ENCODE peak calls at places on chromosomes 3 and 15, in seven cellular contexts. One of them, this sample, is unnamed.

GRCh38 chr3:15011174-15011573 is 53.9 kb downstream of the MRPS25 start:
- DNase-seq in NCI-H1105: no peak
- DNase-seq in CD4-positive, alpha-beta T cell: no peak
- DNase-seq in HuH-7: no peak
- DNase-seq in RWPE1: no peak
- DNase-seq in endothelial cell of umbilical vein: no peak
- DNase-seq in NCI-H1092 treated with DMSO at 0.1 percent for 48 hours: no peak
- DNase-seq in this sample: peak; percentile 7

GRCh38 chr3:106204160-106204868 is 335.5 kb upstream of the CBLB start:
- DNase-seq in NCI-H1105: no peak
- DNase-seq in CD4-positive, alpha-beta T cell: no peak
- DNase-seq in HuH-7: no peak
- DNase-seq in RWPE1: no peak
- DNase-seq in endothelial cell of umbilical vein: no peak
- DNase-seq in NCI-H1092 treated with DMSO at 0.1 percent for 48 hours: no peak
- DNase-seq in this sample: no peak

GRCh38 chr3:173743512-173743911 is 346.0 kb downstream of the NLGN1 start:
- DNase-seq in NCI-H1105: no peak
- DNase-seq in CD4-positive, alpha-beta T cell: no peak
- DNase-seq in HuH-7: no peak
- DNase-seq in RWPE1: no peak
- DNase-seq in endothelial cell of umbilical vein: peak; percentile 32
- DNase-seq in NCI-H1092 treated with DMSO at 0.1 percent for 48 hours: no peak
- DNase-seq in this sample: no peak

GRCh38 chr3:62365311-62366092 is 7.8 kb downstream of the FEZF2 start:
- DNase-seq in NCI-H1105: no peak
- DNase-seq in CD4-positive, alpha-beta T cell: no peak
- DNase-seq in HuH-7: no peak
- DNase-seq in RWPE1: no peak
- DNase-seq in endothelial cell of umbilical vein: no peak
- DNase-seq in NCI-H1092 treated with DMSO at 0.1 percent for 48 hours: no peak
- DNase-seq in this sample: no peak

GRCh38 chr3:22372292-22372949 is 621.4 kb upstream of the ZNF385D start:
- DNase-seq in NCI-H1105: no peak
- DNase-seq in CD4-positive, alpha-beta T cell: no peak
- DNase-seq in HuH-7: no peak
- DNase-seq in RWPE1: no peak
- DNase-seq in endothelial cell of umbilical vein: no peak
- DNase-seq in NCI-H1092 treated with DMSO at 0.1 percent for 48 hours: no peak
- DNase-seq in this sample: peak; percentile 1

GRCh38 chr3:88462241-88462640 is 312.5 kb downstream of the C3orf38 start:
- DNase-seq in NCI-H1105: no peak
- DNase-seq in CD4-positive, alpha-beta T cell: no peak
- DNase-seq in HuH-7: no peak
- DNase-seq in RWPE1: no peak
- DNase-seq in endothelial cell of umbilical vein: no peak
- DNase-seq in NCI-H1092 treated with DMSO at 0.1 percent for 48 hours: no peak
- DNase-seq in this sample: no peak

GRCh38 chr3:142724682-142725351 is 983 bp downstream of the TRPC1 start:
- DNase-seq in NCI-H1105: peak; percentile 65
- DNase-seq in CD4-positive, alpha-beta T cell: no peak
- DNase-seq in HuH-7: peak; percentile 25
- DNase-seq in RWPE1: peak; percentile 34
- DNase-seq in endothelial cell of umbilical vein: peak; percentile 50
- DNase-seq in NCI-H1092 treated with DMSO at 0.1 percent for 48 hours: peak; percentile 76
- DNase-seq in this sample: peak; percentile 29

GRCh38 chr15:31304736-31305365 is 21.8 kb upstream of the KLF13 start:
- DNase-seq in NCI-H1105: no peak
- DNase-seq in CD4-positive, alpha-beta T cell: no peak
- DNase-seq in HuH-7: no peak
- DNase-seq in RWPE1: no peak
- DNase-seq in endothelial cell of umbilical vein: no peak
- DNase-seq in NCI-H1092 treated with DMSO at 0.1 percent for 48 hours: peak; percentile 43
- DNase-seq in this sample: no peak

GRCh38 chr15:63023351-63023945 is 19.1 kb upstream of the TPM1 start:
- DNase-seq in NCI-H1105: no peak
- DNase-seq in CD4-positive, alpha-beta T cell: no peak
- DNase-seq in HuH-7: no peak
- DNase-seq in RWPE1: no peak
- DNase-seq in endothelial cell of umbilical vein: peak; percentile 59
- DNase-seq in NCI-H1092 treated with DMSO at 0.1 percent for 48 hours: no peak
- DNase-seq in this sample: no peak

GRCh38 chr15:92907880-92908279 is 7.8 kb downstream of the CHD2 start:
- DNase-seq in NCI-H1105: no peak
- DNase-seq in CD4-positive, alpha-beta T cell: peak; percentile 20
- DNase-seq in HuH-7: no peak
- DNase-seq in RWPE1: no peak
- DNase-seq in endothelial cell of umbilical vein: peak; percentile 86
- DNase-seq in NCI-H1092 treated with DMSO at 0.1 percent for 48 hours: no peak
- DNase-seq in this sample: peak; percentile 62

GRCh38 chr3:100183608-100184125 is 69.4 kb upstream of the FILIP1L start:
- DNase-seq in NCI-H1105: no peak
- DNase-seq in CD4-positive, alpha-beta T cell: no peak
- DNase-seq in HuH-7: no peak
- DNase-seq in RWPE1: no peak
- DNase-seq in endothelial cell of umbilical vein: no peak
- DNase-seq in NCI-H1092 treated with DMSO at 0.1 percent for 48 hours: no peak
- DNase-seq in this sample: no peak

GRCh38 chr15:75721462-75721922 is 8.8 kb upstream of the CSPG4 start:
- DNase-seq in NCI-H1105: no peak
- DNase-seq in CD4-positive, alpha-beta T cell: no peak
- DNase-seq in HuH-7: no peak
- DNase-seq in RWPE1: no peak
- DNase-seq in endothelial cell of umbilical vein: no peak
- DNase-seq in NCI-H1092 treated with DMSO at 0.1 percent for 48 hours: no peak
- DNase-seq in this sample: no peak

GRCh38 chr3:115245437-115245836 is 98.3 kb upstream of the ZBTB20 start:
- DNase-seq in NCI-H1105: no peak
- DNase-seq in CD4-positive, alpha-beta T cell: no peak
- DNase-seq in HuH-7: no peak
- DNase-seq in RWPE1: peak; percentile 90
- DNase-seq in endothelial cell of umbilical vein: peak; percentile 85
- DNase-seq in NCI-H1092 treated with DMSO at 0.1 percent for 48 hours: no peak
- DNase-seq in this sample: no peak

GRCh38 chr15:71342658-71343057 is 227.4 kb downstream of the THSD4 start:
- DNase-seq in NCI-H1105: no peak
- DNase-seq in CD4-positive, alpha-beta T cell: no peak
- DNase-seq in HuH-7: no peak
- DNase-seq in RWPE1: no peak
- DNase-seq in endothelial cell of umbilical vein: no peak
- DNase-seq in NCI-H1092 treated with DMSO at 0.1 percent for 48 hours: no peak
- DNase-seq in this sample: no peak

GRCh38 chr15:74957301-74958035 is 896 bp upstream of the RPP25 start:
- DNase-seq in NCI-H1105: no peak
- DNase-seq in CD4-positive, alpha-beta T cell: no peak
- DNase-seq in HuH-7: no peak
- DNase-seq in RWPE1: no peak
- DNase-seq in endothelial cell of umbilical vein: no peak
- DNase-seq in NCI-H1092 treated with DMSO at 0.1 percent for 48 hours: peak; percentile 53
- DNase-seq in this sample: peak; percentile 38

GRCh38 chr3:138768946-138769345 is 65.8 kb downstream of the PIK3CB start:
- DNase-seq in NCI-H1105: no peak
- DNase-seq in CD4-positive, alpha-beta T cell: no peak
- DNase-seq in HuH-7: no peak
- DNase-seq in RWPE1: no peak
- DNase-seq in endothelial cell of umbilical vein: no peak
- DNase-seq in NCI-H1092 treated with DMSO at 0.1 percent for 48 hours: no peak
- DNase-seq in this sample: no peak

GRCh38 chr3:146528954-146529353 is 15.5 kb downstream of the PLSCR1 start:
- DNase-seq in NCI-H1105: no peak
- DNase-seq in CD4-positive, alpha-beta T cell: no peak
- DNase-seq in HuH-7: no peak
- DNase-seq in RWPE1: no peak
- DNase-seq in endothelial cell of umbilical vein: peak; percentile 26
- DNase-seq in NCI-H1092 treated with DMSO at 0.1 percent for 48 hours: no peak
- DNase-seq in this sample: no peak

GRCh38 chr3:48418651-48419050 is 11.2 kb downstream of the PLXNB1 start:
- DNase-seq in NCI-H1105: no peak
- DNase-seq in CD4-positive, alpha-beta T cell: no peak
- DNase-seq in HuH-7: no peak
- DNase-seq in RWPE1: no peak
- DNase-seq in endothelial cell of umbilical vein: no peak
- DNase-seq in NCI-H1092 treated with DMSO at 0.1 percent for 48 hours: no peak
- DNase-seq in this sample: no peak

GRCh38 chr3:112776000-112776399 is 70.7 kb downstream of the CD200R1L start:
- DNase-seq in NCI-H1105: no peak
- DNase-seq in CD4-positive, alpha-beta T cell: no peak
- DNase-seq in HuH-7: no peak
- DNase-seq in RWPE1: peak; percentile 44
- DNase-seq in endothelial cell of umbilical vein: no peak
- DNase-seq in NCI-H1092 treated with DMSO at 0.1 percent for 48 hours: no peak
- DNase-seq in this sample: no peak

GRCh38 chr15:28913171-28913765 is 27.5 kb downstream of the APBA2 start:
- DNase-seq in NCI-H1105: no peak
- DNase-seq in CD4-positive, alpha-beta T cell: no peak
- DNase-seq in HuH-7: no peak
- DNase-seq in RWPE1: no peak
- DNase-seq in endothelial cell of umbilical vein: no peak
- DNase-seq in NCI-H1092 treated with DMSO at 0.1 percent for 48 hours: no peak
- DNase-seq in this sample: no peak

GRCh38 chr15:78072080-78072892 is 5.2 kb downstream of the TBC1D2B start:
- DNase-seq in NCI-H1105: no peak
- DNase-seq in CD4-positive, alpha-beta T cell: no peak
- DNase-seq in HuH-7: no peak
- DNase-seq in RWPE1: no peak
- DNase-seq in endothelial cell of umbilical vein: no peak
- DNase-seq in NCI-H1092 treated with DMSO at 0.1 percent for 48 hours: no peak
- DNase-seq in this sample: no peak

GRCh38 chr3:172074578-172074977 is 35.2 kb downstream of the FNDC3B start:
- DNase-seq in NCI-H1105: no peak
- DNase-seq in CD4-positive, alpha-beta T cell: no peak
- DNase-seq in HuH-7: no peak
- DNase-seq in RWPE1: no peak
- DNase-seq in endothelial cell of umbilical vein: peak; percentile 45
- DNase-seq in NCI-H1092 treated with DMSO at 0.1 percent for 48 hours: no peak
- DNase-seq in this sample: no peak

GRCh38 chr15:88032787-88033186 is 223.8 kb downstream of the NTRK3 start:
- DNase-seq in NCI-H1105: no peak
- DNase-seq in CD4-positive, alpha-beta T cell: no peak
- DNase-seq in HuH-7: no peak
- DNase-seq in RWPE1: no peak
- DNase-seq in endothelial cell of umbilical vein: no peak
- DNase-seq in NCI-H1092 treated with DMSO at 0.1 percent for 48 hours: no peak
- DNase-seq in this sample: no peak

GRCh38 chr3:77467702-77468407 is 428.0 kb downstream of the ROBO2 start:
- DNase-seq in NCI-H1105: no peak
- DNase-seq in CD4-positive, alpha-beta T cell: no peak
- DNase-seq in HuH-7: no peak
- DNase-seq in RWPE1: no peak
- DNase-seq in endothelial cell of umbilical vein: no peak
- DNase-seq in NCI-H1092 treated with DMSO at 0.1 percent for 48 hours: peak; percentile 60
- DNase-seq in this sample: no peak

GRCh38 chr15:57591822-57592367 is at the start of gene MYZAP:
- DNase-seq in NCI-H1105: peak; percentile 25
- DNase-seq in CD4-positive, alpha-beta T cell: peak; percentile 26
- DNase-seq in HuH-7: peak; percentile 79
- DNase-seq in RWPE1: peak; percentile 85
- DNase-seq in endothelial cell of umbilical vein: peak; percentile 51
- DNase-seq in NCI-H1092 treated with DMSO at 0.1 percent for 48 hours: no peak
- DNase-seq in this sample: peak; percentile 39

GRCh38 chr3:127426444-127427168 is 138.8 kb upstream of the PRR20G start:
- DNase-seq in NCI-H1105: no peak
- DNase-seq in CD4-positive, alpha-beta T cell: no peak
- DNase-seq in HuH-7: no peak
- DNase-seq in RWPE1: no peak
- DNase-seq in endothelial cell of umbilical vein: no peak
- DNase-seq in NCI-H1092 treated with DMSO at 0.1 percent for 48 hours: peak; percentile 90
- DNase-seq in this sample: no peak

GRCh38 chr15:24878153-24878552 is 76.6 kb upstream of the SNRPN start:
- DNase-seq in NCI-H1105: no peak
- DNase-seq in CD4-positive, alpha-beta T cell: no peak
- DNase-seq in HuH-7: no peak
- DNase-seq in RWPE1: no peak
- DNase-seq in endothelial cell of umbilical vein: peak; percentile 33
- DNase-seq in NCI-H1092 treated with DMSO at 0.1 percent for 48 hours: no peak
- DNase-seq in this sample: peak; percentile 30

GRCh38 chr3:98525494-98525893 is 2.8 kb upstream of the CLDND1 start:
- DNase-seq in NCI-H1105: no peak
- DNase-seq in CD4-positive, alpha-beta T cell: no peak
- DNase-seq in HuH-7: no peak
- DNase-seq in RWPE1: no peak
- DNase-seq in endothelial cell of umbilical vein: no peak
- DNase-seq in NCI-H1092 treated with DMSO at 0.1 percent for 48 hours: no peak
- DNase-seq in this sample: peak; percentile 30

GRCh38 chr3:56131976-56132590 is 336.2 kb downstream of the ERC2 start:
- DNase-seq in NCI-H1105: no peak
- DNase-seq in CD4-positive, alpha-beta T cell: no peak
- DNase-seq in HuH-7: no peak
- DNase-seq in RWPE1: peak; percentile 90
- DNase-seq in endothelial cell of umbilical vein: peak; percentile 92
- DNase-seq in NCI-H1092 treated with DMSO at 0.1 percent for 48 hours: no peak
- DNase-seq in this sample: peak; percentile 9

GRCh38 chr3:119311191-119311925 is 17.2 kb downstream of the ARHGAP31 start:
- DNase-seq in NCI-H1105: no peak
- DNase-seq in CD4-positive, alpha-beta T cell: no peak
- DNase-seq in HuH-7: no peak
- DNase-seq in RWPE1: peak; percentile 64
- DNase-seq in endothelial cell of umbilical vein: peak; percentile 35
- DNase-seq in NCI-H1092 treated with DMSO at 0.1 percent for 48 hours: no peak
- DNase-seq in this sample: no peak

GRCh38 chr15:43382310-43382709 is 11.4 kb downstream of the TUBGCP4 start:
- DNase-seq in NCI-H1105: no peak
- DNase-seq in CD4-positive, alpha-beta T cell: no peak
- DNase-seq in HuH-7: no peak
- DNase-seq in RWPE1: no peak
- DNase-seq in endothelial cell of umbilical vein: no peak
- DNase-seq in NCI-H1092 treated with DMSO at 0.1 percent for 48 hours: no peak
- DNase-seq in this sample: no peak

This sample was measured in activated CD8-positive, alpha-beta T cell treated with anti-CD3 and anti-CD28 coated beads for 36 hours.